ENCODE peak calls at places on chromosomes 13 and 19, in six cellular contexts. V, P, I, Z, C and A are unnamed samples.
A peak's percentile ranks its signal among the peaks of the same experiment; 100 is the strongest.

GRCh38 chr13:54383604-54384003 is 1355.0 kb downstream of the OLFM4 start:
- DNase-seq in V (no peak), P (no peak), I (no peak), Z (peak; percentile 30), C (no peak), A (no peak)

GRCh38 chr19:47176627-47177090 is 46.0 kb downstream of the SAE1 start:
- DNase-seq in V (peak; percentile 37), P (no peak), I (peak; percentile 98), Z (no peak), C (no peak), A (peak; percentile 93)

GRCh38 chr13:66992683-66993082 is 237.5 kb downstream of the PCDH9 start:
- DNase-seq in V (no peak), P (no peak), I (peak; percentile 4), Z (no peak), C (no peak), A (no peak)

GRCh38 chr19:16207490-16208025 is 9.8 kb downstream of the AP1M1 start:
- DNase-seq in V (peak; percentile 11), P (peak; percentile 0), I (no peak), Z (no peak), C (no peak), A (no peak)

GRCh38 chr13:51955841-51956603 is 55.2 kb downstream of the ATP7B start:
- DNase-seq in V (no peak), P (no peak), I (no peak), Z (no peak), C (peak; percentile 62), A (no peak)

GRCh38 chr19:28737021-28737525 is 475.9 kb downstream of the UQCRFS1 start:
- DNase-seq in V (no peak), P (peak; percentile 61), I (peak; percentile 70), Z (peak; percentile 65), C (no peak), A (peak; percentile 3)

GRCh38 chr19:31185261-31185660 is 164.0 kb downstream of the TSHZ3 start:
- DNase-seq in V (no peak), P (no peak), I (no peak), Z (peak; percentile 8), C (no peak), A (no peak)

GRCh38 chr19:35013820-35014754 is 14.0 kb downstream of the GRAMD1A start:
- DNase-seq in V (no peak), P (peak; percentile 47), I (peak; percentile 43), Z (no peak), C (no peak), A (no peak)

GRCh38 chr19:53982056-53982455 is 9.4 kb upstream of the CACNG6 start:
- DNase-seq in V (no peak), P (no peak), I (no peak), Z (peak; percentile 75), C (no peak), A (no peak)

GRCh38 chr19:1847684-1848398 is 442 bp downstream of the REXO1 start:
- DNase-seq in V (no peak), P (peak; percentile 52), I (peak; percentile 73), Z (peak; percentile 76), C (peak; percentile 84), A (no peak)

GRCh38 chr19:39093761-39094160 is 9.6 kb downstream of the ACP7 start:
- DNase-seq in V (no peak), P (no peak), I (peak; percentile 76), Z (no peak), C (no peak), A (peak; percentile 61)

GRCh38 chr13:22040810-22041364 is 370.0 kb downstream of the FGF9 start:
- DNase-seq in V (no peak), P (no peak), I (no peak), Z (peak; percentile 94), C (no peak), A (no peak)

GRCh38 chr19:11699931-11700794 is 38.6 kb downstream of the ZNF823 start:
- DNase-seq in V (no peak), P (peak; percentile 23), I (peak; percentile 69), Z (peak; percentile 72), C (no peak), A (no peak)

GRCh38 chr13:107208889-107209288 is 641.0 kb upstream of the ARGLU1 start:
- DNase-seq in V (no peak), P (no peak), I (no peak), Z (no peak), C (no peak), A (no peak)
- H3K4me3 ChIP-seq in V (no peak overlapping the region), P (no peak overlapping the region), I (no peak overlapping the region), Z (no peak overlapping the region), C (no peak overlapping the region), A (no peak overlapping the region)

GRCh38 chr13:103883152-103883551 is 816.9 kb upstream of the SLC10A2 start:
- DNase-seq in V (peak; percentile 74), P (no peak), I (peak; percentile 96), Z (peak; percentile 84), C (peak; percentile 56), A (peak; percentile 71)
- TF ChIP-seq CTCF in V (peak; percentile 21), P (no peak), I (peak; percentile 84), Z (peak; percentile 68), C (no peak), A (peak; percentile 55)

DNA sequence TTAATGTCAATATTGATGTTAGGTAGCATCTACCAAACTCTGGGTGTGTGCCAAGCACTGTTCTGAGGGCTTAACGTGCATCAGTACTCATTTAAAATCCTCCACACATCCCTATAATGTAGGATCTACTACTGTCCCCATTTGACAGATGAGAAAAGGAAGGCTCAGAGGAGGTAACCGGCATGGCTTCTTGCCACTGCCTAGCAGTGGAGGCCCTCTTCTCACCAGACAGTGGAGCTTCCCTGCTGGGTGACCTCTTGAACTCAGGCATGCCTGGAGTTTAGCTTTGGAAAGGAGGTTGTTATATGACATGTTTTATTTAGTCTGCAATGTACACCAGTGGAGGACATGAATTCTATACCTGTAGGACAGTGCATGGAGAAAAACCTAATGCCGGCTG is 2.1 kb downstream of the SPATA13 start:
- DNase-seq in V (no peak), P (no peak), I (peak; percentile 52), Z (no peak), C (no peak), A (no peak)
- H3K4me3 ChIP-seq in V (no peak overlapping the region), P (no peak overlapping the region), I (no peak overlapping the region), Z (peak overlapping the region; percentile 92), C (no peak overlapping the region), A (no peak overlapping the region)

DNA sequence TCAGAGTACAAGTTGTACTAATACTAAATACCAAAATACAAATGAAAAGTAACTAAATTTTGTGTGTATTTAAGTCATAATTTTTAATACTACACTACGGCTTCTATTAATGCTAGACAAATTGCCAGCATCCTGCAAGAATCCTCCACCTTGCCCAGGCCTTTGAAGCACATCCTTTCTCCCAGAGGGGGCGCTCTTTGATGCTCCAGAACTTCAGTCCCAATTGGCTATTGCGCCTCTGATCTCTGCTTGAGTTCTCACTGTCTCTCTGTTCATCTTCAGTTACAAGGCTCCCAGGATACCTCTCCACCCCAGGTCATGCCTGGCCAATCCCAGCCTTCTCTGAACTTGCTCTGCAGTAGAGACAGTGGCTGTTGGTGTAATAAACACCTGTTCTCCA is 141.0 kb downstream of the DCLK1 start:
- DNase-seq in V (no peak), P (no peak), I (no peak), Z (peak; percentile 71), C (no peak), A (no peak)
- TF ChIP-seq CTCF in V (no peak), P (no peak), I (peak; percentile 18), Z (peak; percentile 81), C (no peak), A (no peak)

DNA sequence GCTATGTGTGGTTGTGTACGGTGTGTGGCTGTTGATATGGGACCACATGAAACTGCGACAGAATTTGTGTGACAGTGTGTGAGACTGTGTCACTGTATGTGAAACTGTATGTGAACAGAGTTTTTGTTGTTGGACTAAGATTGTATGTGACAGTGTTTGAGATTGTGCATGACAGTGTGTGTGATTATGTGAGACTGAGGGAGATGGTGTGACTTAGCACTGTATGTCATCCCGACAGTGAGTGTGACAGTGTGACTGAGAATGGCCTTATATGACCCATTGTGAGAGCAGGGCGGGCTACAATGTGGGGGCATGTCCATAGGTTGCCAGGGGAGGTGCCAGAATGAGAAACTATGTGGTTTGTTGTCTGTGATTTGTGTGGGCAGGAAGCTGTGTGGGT is 930 bp downstream of the ZNF583 start:
- DNase-seq in V (no peak), P (no peak), I (no peak), Z (no peak), C (no peak), A (no peak)
- H3K4me3 ChIP-seq in V (no peak overlapping the region), P (no peak overlapping the region), I (peak overlapping the region; percentile 87), Z (peak overlapping the region; percentile 88), C (no peak overlapping the region), A (peak overlapping the region; percentile 98)

DNA sequence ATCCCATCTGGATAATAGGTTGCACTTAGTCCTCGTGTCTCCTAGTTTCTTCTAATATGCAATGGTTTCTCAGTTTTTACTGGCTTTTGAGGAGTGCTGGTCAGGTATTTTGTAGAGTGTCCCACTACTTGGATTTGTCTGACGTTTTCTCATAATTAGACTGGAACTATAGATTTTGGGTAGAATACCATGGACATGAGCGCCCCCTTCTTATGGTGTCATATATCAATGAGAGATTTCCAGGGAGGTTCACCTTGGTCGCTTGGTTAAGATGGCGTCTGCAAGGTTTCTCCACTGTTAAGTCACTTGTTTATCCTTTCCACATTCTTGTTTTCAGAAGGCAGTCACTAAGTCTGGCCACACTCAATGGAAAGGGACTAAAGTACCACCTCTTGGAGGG is 6.7 kb downstream of the SOHLH2 start:
- DNase-seq in V (no peak), P (no peak), I (no peak), Z (peak; percentile 47), C (no peak), A (no peak)
- TF ChIP-seq CTCF in V (no peak), P (no peak), I (no peak), Z (peak; percentile 61), C (no peak), A (no peak)

GRCh38 chr19:40441719-40442253 is 2.3 kb downstream of the SERTAD3 start:
- DNase-seq in V (no peak), P (no peak), I (peak; percentile 12), Z (no peak), C (no peak), A (no peak)
- H3K4me3 ChIP-seq in V (no peak overlapping the region), P (no peak overlapping the region), I (peak overlapping the region; percentile 57), Z (peak overlapping the region; percentile 57), C (no peak overlapping the region), A (peak overlapping the region; percentile 66)

GRCh38 chr13:20231839-20232555 is at the start of gene GJB6:
- DNase-seq in V (no peak), P (no peak), I (no peak), Z (peak; percentile 81), C (no peak), A (no peak)
- TF ChIP-seq CTCF in V (no peak), P (no peak), I (no peak), Z (no peak), C (no peak), A (no peak)

DNA sequence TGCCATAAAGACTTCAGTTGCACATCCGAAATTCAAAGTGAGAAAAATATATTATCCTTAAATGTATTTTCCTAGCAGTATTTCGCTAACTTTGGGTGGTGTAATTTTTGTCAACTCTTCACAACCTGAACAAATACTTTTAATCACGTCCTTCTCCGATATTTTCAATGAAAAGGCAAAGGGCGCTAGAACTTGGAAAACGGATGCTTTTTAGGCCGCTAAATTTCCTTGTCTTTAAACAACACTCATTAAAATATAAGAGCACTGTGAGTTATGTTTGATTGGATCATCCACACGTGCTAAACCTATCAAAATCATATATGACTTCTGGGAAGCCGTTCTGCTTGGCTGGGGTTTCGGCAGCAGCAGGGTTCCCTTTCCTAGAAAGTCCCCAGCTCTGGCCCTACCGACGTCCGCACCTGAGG is 532 bp upstream of the MPHOSPH8 start:
- DNase-seq in V (no peak), P (no peak), I (no peak), Z (no peak), C (no peak), A (no peak)
- H3K4me3 ChIP-seq in V (peak overlapping the region; percentile 80), P (peak overlapping the region; percentile 84), I (peak overlapping the region; percentile 91), Z (peak overlapping the region; percentile 91), C (peak overlapping the region; percentile 92), A (peak overlapping the region; percentile 81)